ENCODE peak calls at places on chromosomes 6 and 20, in five cellular contexts. L is MM.1S, Q is sigmoid colon, B is suprapubic skin, C is nephron progenitor cell. W is an unnamed sample.

GRCh38 chr6:22928775-22929174 is 359.4 kb downstream of the HDGFL1 start:
- DNase-seq in L (no peak), Q (no peak), B (no peak), C (no peak), W (no peak)

GRCh38 chr20:57662313-57663240 is 42.4 kb upstream of the ZBP1 start:
- DNase-seq in L (no peak), Q (peak), B (peak), C (peak), W (no peak)

GRCh38 chr6:22236626-22237414 is 60.0 kb downstream of the PRL start:
- DNase-seq in L (no peak), Q (no peak), B (no peak), C (no peak), W (no peak)

GRCh38 chr6:11975353-11975977 is 36.6 kb upstream of the HIVEP1 start:
- DNase-seq in L (no peak), Q (no peak), B (no peak), C (no peak), W (no peak)

GRCh38 chr6:136840612-136841011 is 18.2 kb downstream of the PEX7 start:
- DNase-seq in L (no peak), Q (no peak), B (no peak), C (no peak), W (no peak)

GRCh38 chr20:1328680-1329330 is at the start of gene SDCBP2:
- DNase-seq in L (no peak), Q (peak), B (peak), C (no peak), W (peak)

GRCh38 chr6:26115226-26115625 is 28.0 kb downstream of the HFE start:
- DNase-seq in L (no peak), Q (no peak), B (no peak), C (no peak), W (no peak)

GRCh38 chr6:40399888-40400468 is 187.2 kb downstream of the LRFN2 start:
- DNase-seq in L (no peak), Q (no peak), B (no peak), C (no peak), W (no peak)

GRCh38 chr6:121670511-121670910 is 235.1 kb downstream of the GJA1 start:
- DNase-seq in L (no peak), Q (no peak), B (no peak), C (no peak), W (no peak)

GRCh38 chr6:134235937-134236751 is 81.8 kb downstream of the SGK1 start:
- DNase-seq in L (peak), Q (no peak), B (no peak), C (no peak), W (no peak)

GRCh38 chr6:126182650-126183311 is 157.1 kb upstream of the CENPW start:
- DNase-seq in L (no peak), Q (no peak), B (no peak), C (no peak), W (no peak)

GRCh38 chr6:26032387-26033131 is 54.7 kb upstream of the HFE start:
- DNase-seq in L (peak), Q (no peak), B (no peak), C (no peak), W (no peak)

GRCh38 chr6:2818593-2818992 is 23.1 kb downstream of the SERPINB1 start:
- DNase-seq in L (no peak), Q (no peak), B (no peak), C (no peak), W (no peak)

GRCh38 chr6:80541186-80541585 is 434.7 kb downstream of the BCKDHB start:
- DNase-seq in L (no peak), Q (no peak), B (no peak), C (no peak), W (no peak)

GRCh38 chr20:380763-381580 is 412 bp downstream of the TRIB3 start:
- DNase-seq in L (peak), Q (peak), B (no peak), C (peak), W (no peak)

GRCh38 chr6:15038013-15038791 is 207.7 kb upstream of the JARID2 start:
- DNase-seq in L (no peak), Q (no peak), B (no peak), C (no peak), W (no peak)

GRCh38 chr20:3041818-3042504 is 1.5 kb upstream of the GNRH2 start:
- DNase-seq in L (no peak), Q (no peak), B (no peak), C (peak), W (no peak)

GRCh38 chr6:82720992-82721391 is 344.6 kb downstream of the UBE3D start:
- DNase-seq in L (no peak), Q (no peak), B (no peak), C (no peak), W (no peak)

GRCh38 chr20:44170796-44171410 is 16.1 kb downstream of the JPH2 start:
- DNase-seq in L (no peak), Q (peak), B (no peak), C (no peak), W (no peak)

GRCh38 chr20:4067600-4068261 is 52.4 kb upstream of the RNF24 start:
- DNase-seq in L (no peak), Q (peak), B (no peak), C (no peak), W (no peak)

GRCh38 chr6:19637010-19637409 is 200.2 kb upstream of the ID4 start:
- DNase-seq in L (no peak), Q (no peak), B (no peak), C (no peak), W (no peak)

GRCh38 chr6:19417713-19418112 is 419.5 kb upstream of the ID4 start:
- DNase-seq in L (no peak), Q (no peak), B (no peak), C (no peak), W (no peak)

GRCh38 chr20:12946789-12947188 is 62.0 kb upstream of the SPTLC3 start:
- DNase-seq in L (no peak), Q (no peak), B (no peak), C (no peak), W (no peak)

GRCh38 chr6:43255408-43256054 is 12.2 kb downstream of the TTBK1 start:
- DNase-seq in L (no peak), Q (no peak), B (no peak), C (no peak), W (no peak)

GRCh38 chr6:22959571-22959970 is 390.2 kb downstream of the HDGFL1 start:
- DNase-seq in L (no peak), Q (no peak), B (no peak), C (no peak), W (no peak)

GRCh38 chr6:165729307-165729936 is 66.4 kb upstream of the PDE10A start:
- DNase-seq in L (peak), Q (no peak), B (no peak), C (peak), W (no peak)

GRCh38 chr6:139519571-139520031 is 145.2 kb upstream of the CITED2 start:
- DNase-seq in L (no peak), Q (no peak), B (no peak), C (no peak), W (no peak)

GRCh38 chr6:6230286-6230685 is 90.2 kb downstream of the F13A1 start:
- DNase-seq in L (peak), Q (no peak), B (no peak), C (no peak), W (no peak)

GRCh38 chr6:15351631-15352030 is 105.8 kb downstream of the JARID2 start:
- DNase-seq in L (no peak), Q (peak), B (no peak), C (no peak), W (no peak)

GRCh38 chr6:18183736-18184135 is 28.5 kb downstream of the KDM1B start:
- DNase-seq in L (no peak), Q (no peak), B (no peak), C (no peak), W (no peak)

GRCh38 chr6:93423542-93423941 is 4.2 kb upstream of the EPHA7 start:
- DNase-seq in L (peak), Q (peak), B (no peak), C (peak), W (no peak)

GRCh38 chr6:13165518-13166186 is 162.7 kb downstream of the TBC1D7 start:
- DNase-seq in L (no peak), Q (no peak), B (no peak), C (peak), W (no peak)

GRCh38 chr6:147154454-147154853 is 49.8 kb upstream of the STXBP5 start:
- DNase-seq in L (no peak), Q (no peak), B (no peak), C (no peak), W (no peak)

GRCh38 chr20:22379472-22379871 is 204.9 kb downstream of the FOXA2 start:
- DNase-seq in L (no peak), Q (no peak), B (no peak), C (no peak), W (no peak)

GRCh38 chr20:32281711-32282110 is 4.3 kb downstream of the KIF3B start:
- DNase-seq in L (no peak), Q (no peak), B (no peak), C (no peak), W (no peak)

GRCh38 chr6:24600903-24601302 is 45.1 kb downstream of the KIAA0319 start:
- DNase-seq in L (no peak), Q (no peak), B (no peak), C (no peak), W (no peak)
- TF ChIP-seq CTCF in L (peak), Q (no peak), B (no peak), C (no peak), W (no peak)

GRCh38 chr6:107075951-107076381 is 39.3 kb downstream of the BEND3 start:
- DNase-seq in L (no peak), Q (peak), B (no peak), C (no peak), W (no peak)
- TF ChIP-seq CTCF in L (peak), Q (no peak), B (no peak), C (no peak), W (no peak)

GRCh38 chr20:62899633-62900051 is 26.7 kb downstream of the DIDO1 start:
- DNase-seq in L (no peak), Q (no peak), B (no peak), C (no peak), W (no peak)
- TF ChIP-seq CTCF in L (no peak), Q (no peak), B (no peak), C (no peak), W (no peak)

DNA sequence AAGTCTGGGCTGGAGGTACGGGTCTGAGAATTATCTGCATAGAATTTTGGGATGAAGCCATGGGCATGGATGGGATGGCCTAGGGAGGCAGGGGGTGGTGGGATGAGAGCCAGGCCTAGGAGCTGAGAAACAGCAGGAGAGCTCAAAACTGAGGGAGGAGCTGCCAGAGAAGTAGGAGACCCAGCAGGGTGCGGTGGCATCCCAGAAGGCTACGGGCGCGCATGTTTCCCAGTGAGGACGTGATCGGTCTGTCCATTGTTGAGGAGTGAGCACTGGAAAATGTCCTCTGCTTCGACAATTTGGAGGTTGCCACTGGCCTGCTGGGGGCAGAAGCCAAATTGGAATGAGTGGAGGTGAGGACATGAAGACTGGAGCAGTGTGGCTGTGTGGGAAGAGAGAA is 14.5 kb upstream of the MROH8 start:
- DNase-seq in L (no peak), Q (no peak), B (no peak), C (no peak), W (no peak)
- TF ChIP-seq CTCF in L (no peak), Q (no peak), B (no peak), C (no peak), W (no peak)

W was measured in omental fat pad.